ENCODE peak calls at places on chromosomes 13 and 19, in seven cellular contexts. One of them, this sample, is unnamed.

GRCh38 chr19:34996978-34997640 is 3.0 kb upstream of the GRAMD1A start:
- DNase-seq in mesendoderm: no peak
- DNase-seq in H9: no peak
- DNase-seq in mesenchymal stem cell: no peak
- DNase-seq in IMR-90: no peak
- DNase-seq in H1: no peak
- DNase-seq in trophoblast cell: no peak
- DNase-seq in this sample: no peak

GRCh38 chr19:2607712-2608601 is 94.5 kb downstream of the GNG7 start:
- DNase-seq in mesendoderm: no peak
- DNase-seq in H9: no peak
- DNase-seq in mesenchymal stem cell: no peak
- DNase-seq in IMR-90: no peak
- DNase-seq in H1: no peak
- DNase-seq in trophoblast cell: no peak
- DNase-seq in this sample: no peak

GRCh38 chr13:44848956-44849748 is 140.1 kb downstream of the NUFIP1 start:
- DNase-seq in mesendoderm: no peak
- DNase-seq in H9: no peak
- DNase-seq in mesenchymal stem cell: no peak
- DNase-seq in IMR-90: no peak
- DNase-seq in H1: no peak
- DNase-seq in trophoblast cell: no peak
- DNase-seq in this sample: no peak

GRCh38 chr13:49810825-49811526 is 18.5 kb upstream of the KPNA3 start:
- DNase-seq in mesendoderm: no peak
- DNase-seq in H9: no peak
- DNase-seq in mesenchymal stem cell: peak
- DNase-seq in IMR-90: peak
- DNase-seq in H1: no peak
- DNase-seq in trophoblast cell: peak
- DNase-seq in this sample: no peak

GRCh38 chr19:510606-511100 is 3.4 kb downstream of the TPGS1 start:
- DNase-seq in mesendoderm: peak
- DNase-seq in H9: peak
- DNase-seq in mesenchymal stem cell: peak
- DNase-seq in IMR-90: peak
- DNase-seq in H1: peak
- DNase-seq in trophoblast cell: peak
- DNase-seq in this sample: peak

GRCh38 chr13:43728411-43728810 is 58.4 kb downstream of the ENOX1 start:
- DNase-seq in mesendoderm: no peak
- DNase-seq in H9: no peak
- DNase-seq in mesenchymal stem cell: peak
- DNase-seq in IMR-90: no peak
- DNase-seq in H1: no peak
- DNase-seq in trophoblast cell: no peak
- DNase-seq in this sample: no peak

GRCh38 chr13:27751953-27752352 is 40.3 kb upstream of the GSX1 start:
- DNase-seq in mesendoderm: no peak
- DNase-seq in H9: no peak
- DNase-seq in mesenchymal stem cell: no peak
- DNase-seq in IMR-90: no peak
- DNase-seq in H1: no peak
- DNase-seq in trophoblast cell: no peak
- DNase-seq in this sample: no peak

GRCh38 chr19:12774588-12775555 is at the start of gene HOOK2:
- DNase-seq in mesendoderm: peak
- DNase-seq in H9: peak
- DNase-seq in mesenchymal stem cell: no peak
- DNase-seq in IMR-90: no peak
- DNase-seq in H1: peak
- DNase-seq in trophoblast cell: peak
- DNase-seq in this sample: no peak

GRCh38 chr19:45164577-45165335 is 4.0 kb upstream of the NKPD1 start:
- DNase-seq in mesendoderm: peak
- DNase-seq in H9: peak
- DNase-seq in mesenchymal stem cell: peak
- DNase-seq in IMR-90: peak
- DNase-seq in H1: peak
- DNase-seq in trophoblast cell: peak
- DNase-seq in this sample: no peak

GRCh38 chr13:78997902-78998654 is 339.1 kb upstream of the OBI1 start:
- DNase-seq in mesendoderm: no peak
- DNase-seq in H9: no peak
- DNase-seq in mesenchymal stem cell: no peak
- DNase-seq in IMR-90: no peak
- DNase-seq in H1: no peak
- DNase-seq in trophoblast cell: no peak
- DNase-seq in this sample: no peak

GRCh38 chr13:45138282-45138681 is 18.0 kb downstream of the GTF2F2 start:
- DNase-seq in mesendoderm: no peak
- DNase-seq in H9: no peak
- DNase-seq in mesenchymal stem cell: no peak
- DNase-seq in IMR-90: no peak
- DNase-seq in H1: no peak
- DNase-seq in trophoblast cell: no peak
- DNase-seq in this sample: no peak

GRCh38 chr19:40528078-40528477 is 48.6 kb upstream of the SHKBP1 start:
- DNase-seq in mesendoderm: no peak
- DNase-seq in H9: no peak
- DNase-seq in mesenchymal stem cell: no peak
- DNase-seq in IMR-90: no peak
- DNase-seq in H1: no peak
- DNase-seq in trophoblast cell: no peak
- DNase-seq in this sample: no peak

GRCh38 chr19:4763021-4763420 is 28.5 kb upstream of the FEM1A start:
- DNase-seq in mesendoderm: no peak
- DNase-seq in H9: no peak
- DNase-seq in mesenchymal stem cell: no peak
- DNase-seq in IMR-90: no peak
- DNase-seq in H1: no peak
- DNase-seq in trophoblast cell: no peak
- DNase-seq in this sample: no peak

GRCh38 chr13:18961383-18962117 is 220.1 kb downstream of the TUBA3C start:
- DNase-seq in mesendoderm: no peak
- DNase-seq in H9: no peak
- DNase-seq in mesenchymal stem cell: no peak
- DNase-seq in IMR-90: no peak
- DNase-seq in H1: no peak
- DNase-seq in trophoblast cell: no peak
- DNase-seq in this sample: no peak

GRCh38 chr19:49149652-49150105 is 5.5 kb downstream of the HRC start:
- DNase-seq in mesendoderm: peak
- DNase-seq in H9: peak
- DNase-seq in mesenchymal stem cell: peak
- DNase-seq in IMR-90: peak
- DNase-seq in H1: peak
- DNase-seq in trophoblast cell: peak
- DNase-seq in this sample: peak

GRCh38 chr13:24452044-24452443 is 60.5 kb downstream of the PARP4 start:
- DNase-seq in mesendoderm: no peak
- DNase-seq in H9: no peak
- DNase-seq in mesenchymal stem cell: no peak
- DNase-seq in IMR-90: no peak
- DNase-seq in H1: no peak
- DNase-seq in trophoblast cell: no peak
- DNase-seq in this sample: no peak

GRCh38 chr13:71751074-71751473 is 115.9 kb downstream of the DACH1 start:
- DNase-seq in mesendoderm: no peak
- DNase-seq in H9: no peak
- DNase-seq in mesenchymal stem cell: peak
- DNase-seq in IMR-90: no peak
- DNase-seq in H1: no peak
- DNase-seq in trophoblast cell: no peak
- DNase-seq in this sample: no peak

GRCh38 chr19:14030997-14031718 is 404 bp upstream of the IL27RA start:
- DNase-seq in mesendoderm: no peak
- DNase-seq in H9: no peak
- DNase-seq in mesenchymal stem cell: no peak
- DNase-seq in IMR-90: no peak
- DNase-seq in H1: no peak
- DNase-seq in trophoblast cell: no peak
- DNase-seq in this sample: no peak

GRCh38 chr19:14033946-14034345 is 2.4 kb downstream of the IL27RA start:
- DNase-seq in mesendoderm: no peak
- DNase-seq in H9: no peak
- DNase-seq in mesenchymal stem cell: no peak
- DNase-seq in IMR-90: no peak
- DNase-seq in H1: no peak
- DNase-seq in trophoblast cell: peak
- DNase-seq in this sample: no peak

GRCh38 chr19:14035706-14036105 is 4.1 kb downstream of the IL27RA start:
- DNase-seq in mesendoderm: peak
- DNase-seq in H9: no peak
- DNase-seq in mesenchymal stem cell: no peak
- DNase-seq in IMR-90: no peak
- DNase-seq in H1: no peak
- DNase-seq in trophoblast cell: peak
- DNase-seq in this sample: no peak

GRCh38 chr19:14028901-14029300 is 953 bp downstream of the RLN3 start:
- DNase-seq in mesendoderm: no peak
- DNase-seq in H9: no peak
- DNase-seq in mesenchymal stem cell: no peak
- DNase-seq in IMR-90: no peak
- DNase-seq in H1: no peak
- DNase-seq in trophoblast cell: no peak
- DNase-seq in this sample: no peak

GRCh38 chr19:14031719-14032480 is at the start of gene IL27RA:
- DNase-seq in mesendoderm: peak
- DNase-seq in H9: peak
- DNase-seq in mesenchymal stem cell: peak
- DNase-seq in IMR-90: peak
- DNase-seq in H1: peak
- DNase-seq in trophoblast cell: peak
- DNase-seq in this sample: peak
- H3K18ac ChIP-seq in mesendoderm: peak
- H3K18ac ChIP-seq in H9: peak
- H3K18ac ChIP-seq in mesenchymal stem cell: peak
- H3K18ac ChIP-seq in IMR-90: no peak
- H3K18ac ChIP-seq in H1: peak
- H3K18ac ChIP-seq in trophoblast cell: peak
- H3K18ac ChIP-seq in this sample: peak

GRCh38 chr19:33562636-33563035 is 41.0 kb upstream of the PEPD start:
- DNase-seq in mesendoderm: no peak
- DNase-seq in H9: no peak
- DNase-seq in mesenchymal stem cell: no peak
- DNase-seq in IMR-90: no peak
- DNase-seq in H1: no peak
- DNase-seq in trophoblast cell: no peak
- DNase-seq in this sample: no peak
- H3K18ac ChIP-seq in mesendoderm: no peak
- H3K18ac ChIP-seq in H9: no peak
- H3K18ac ChIP-seq in mesenchymal stem cell: no peak
- H3K18ac ChIP-seq in IMR-90: no peak
- H3K18ac ChIP-seq in H1: no peak
- H3K18ac ChIP-seq in trophoblast cell: no peak
- H3K18ac ChIP-seq in this sample: peak

GRCh38 chr13:57345526-57345925 is 178.5 kb downstream of the PRR20E start:
- DNase-seq in mesendoderm: peak
- DNase-seq in H9: no peak
- DNase-seq in mesenchymal stem cell: no peak
- DNase-seq in IMR-90: no peak
- DNase-seq in H1: no peak
- DNase-seq in trophoblast cell: peak
- DNase-seq in this sample: no peak

GRCh38 chr13:57340878-57341277 is 173.9 kb downstream of the PRR20E start:
- DNase-seq in mesendoderm: no peak
- DNase-seq in H9: no peak
- DNase-seq in mesenchymal stem cell: no peak
- DNase-seq in IMR-90: no peak
- DNase-seq in H1: no peak
- DNase-seq in trophoblast cell: no peak
- DNase-seq in this sample: no peak
- H3K18ac ChIP-seq in mesendoderm: no peak
- H3K18ac ChIP-seq in H9: no peak
- H3K18ac ChIP-seq in mesenchymal stem cell: no peak
- H3K18ac ChIP-seq in IMR-90: no peak
- H3K18ac ChIP-seq in H1: no peak
- H3K18ac ChIP-seq in trophoblast cell: no peak
- H3K18ac ChIP-seq in this sample: no peak

GRCh38 chr13:32045963-32046785 is 14.6 kb downstream of the FRY start:
- DNase-seq in mesendoderm: peak
- DNase-seq in H9: no peak
- DNase-seq in mesenchymal stem cell: peak
- DNase-seq in IMR-90: peak
- DNase-seq in H1: no peak
- DNase-seq in trophoblast cell: peak
- DNase-seq in this sample: no peak

GRCh38 chr13:32051156-32051555 is 19.6 kb downstream of the FRY start:
- DNase-seq in mesendoderm: no peak
- DNase-seq in H9: no peak
- DNase-seq in mesenchymal stem cell: no peak
- DNase-seq in IMR-90: no peak
- DNase-seq in H1: no peak
- DNase-seq in trophoblast cell: no peak
- DNase-seq in this sample: no peak

GRCh38 chr13:32047088-32047487 is 15.5 kb downstream of the FRY start:
- DNase-seq in mesendoderm: no peak
- DNase-seq in H9: no peak
- DNase-seq in mesenchymal stem cell: no peak
- DNase-seq in IMR-90: no peak
- DNase-seq in H1: no peak
- DNase-seq in trophoblast cell: no peak
- DNase-seq in this sample: no peak

GRCh38 chr13:32047796-32048195 is 16.2 kb downstream of the FRY start:
- DNase-seq in mesendoderm: no peak
- DNase-seq in H9: no peak
- DNase-seq in mesenchymal stem cell: no peak
- DNase-seq in IMR-90: no peak
- DNase-seq in H1: no peak
- DNase-seq in trophoblast cell: no peak
- DNase-seq in this sample: no peak

GRCh38 chr13:32048816-32049215 is 17.2 kb downstream of the FRY start:
- DNase-seq in mesendoderm: no peak
- DNase-seq in H9: no peak
- DNase-seq in mesenchymal stem cell: peak
- DNase-seq in IMR-90: no peak
- DNase-seq in H1: no peak
- DNase-seq in trophoblast cell: no peak
- DNase-seq in this sample: no peak
- H3K18ac ChIP-seq in mesendoderm: no peak
- H3K18ac ChIP-seq in H9: no peak
- H3K18ac ChIP-seq in mesenchymal stem cell: peak
- H3K18ac ChIP-seq in IMR-90: peak
- H3K18ac ChIP-seq in H1: no peak
- H3K18ac ChIP-seq in trophoblast cell: no peak
- H3K18ac ChIP-seq in this sample: no peak